ENCODE peak calls at places on chromosome 4, in four cellular contexts. One of them, this sample, is unnamed.

GRCh38 chr4:68797618-68798017 is 18.2 kb upstream of the UGT2B10 start:
- DNase-seq in WTC11: no peak
- DNase-seq in mesothelial cell of epicardium: no peak
- DNase-seq in colonic mucosa: no peak
- DNase-seq in this sample: no peak

GRCh38 chr4:53007024-53007423 is 144.9 kb downstream of the RASL11B start:
- DNase-seq in WTC11: no peak
- DNase-seq in colonic mucosa: no peak
- DNase-seq in mesothelial cell of epicardium: no peak
- DNase-seq in this sample: no peak

GRCh38 chr4:146513548-146513947 is 8.2 kb downstream of the SLC10A7 start:
- DNase-seq in colonic mucosa: no peak
- DNase-seq in mesothelial cell of epicardium: no peak
- DNase-seq in WTC11: no peak
- DNase-seq in this sample: no peak

GRCh38 chr4:89204624-89205023 is 93.3 kb downstream of the TIGD2 start:
- DNase-seq in WTC11: no peak
- DNase-seq in colonic mucosa: no peak
- DNase-seq in mesothelial cell of epicardium: no peak
- DNase-seq in this sample: no peak

GRCh38 chr4:105014242-105015031 is 132.2 kb upstream of the TET2 start:
- DNase-seq in colonic mucosa: no peak
- DNase-seq in WTC11: no peak
- DNase-seq in mesothelial cell of epicardium: no peak
- DNase-seq in this sample: no peak

GRCh38 chr4:177047851-177048174 is 255.1 kb upstream of the VEGFC start:
- DNase-seq in mesothelial cell of epicardium: no peak
- DNase-seq in colonic mucosa: no peak
- DNase-seq in WTC11: no peak
- DNase-seq in this sample: no peak

GRCh38 chr4:127732623-127733199 is 2.5 kb downstream of the SLC25A31 start:
- DNase-seq in colonic mucosa: no peak
- DNase-seq in mesothelial cell of epicardium: no peak
- DNase-seq in WTC11: no peak
- DNase-seq in this sample: no peak

GRCh38 chr4:71210831-71211230 is 128.0 kb upstream of the SLC4A4 start:
- DNase-seq in colonic mucosa: no peak
- DNase-seq in WTC11: no peak
- DNase-seq in mesothelial cell of epicardium: no peak
- DNase-seq in this sample: no peak

GRCh38 chr4:4656977-4657376 is 115.1 kb upstream of the STX18 start:
- DNase-seq in colonic mucosa: no peak
- DNase-seq in mesothelial cell of epicardium: no peak
- DNase-seq in WTC11: no peak
- DNase-seq in this sample: no peak

GRCh38 chr4:7811536-7812190 is 128.0 kb downstream of the AFAP1 start:
- DNase-seq in mesothelial cell of epicardium: no peak
- DNase-seq in colonic mucosa: peak
- DNase-seq in WTC11: no peak
- DNase-seq in this sample: no peak

GRCh38 chr4:29708473-29708872 is 1011.7 kb upstream of the PCDH7 start:
- DNase-seq in WTC11: no peak
- DNase-seq in colonic mucosa: no peak
- DNase-seq in mesothelial cell of epicardium: no peak
- DNase-seq in this sample: no peak

GRCh38 chr4:5041609-5042234 is 9.6 kb upstream of the STK32B start:
- DNase-seq in colonic mucosa: no peak
- DNase-seq in mesothelial cell of epicardium: no peak
- DNase-seq in WTC11: no peak
- DNase-seq in this sample: no peak

GRCh38 chr4:14345356-14345775 is 656.9 kb upstream of the CPEB2 start:
- DNase-seq in WTC11: no peak
- DNase-seq in mesothelial cell of epicardium: no peak
- DNase-seq in colonic mucosa: no peak
- DNase-seq in this sample: no peak

GRCh38 chr4:114281561-114281960 is 302.1 kb upstream of the ARSJ start:
- DNase-seq in mesothelial cell of epicardium: no peak
- DNase-seq in WTC11: no peak
- DNase-seq in colonic mucosa: no peak
- DNase-seq in this sample: no peak

GRCh38 chr4:6509587-6509986 is 37.2 kb upstream of the PPP2R2C start:
- DNase-seq in WTC11: no peak
- DNase-seq in colonic mucosa: no peak
- DNase-seq in mesothelial cell of epicardium: peak
- DNase-seq in this sample: no peak

GRCh38 chr4:184416913-184417734 is 57.2 kb downstream of the IRF2 start:
- DNase-seq in colonic mucosa: no peak
- DNase-seq in WTC11: no peak
- DNase-seq in mesothelial cell of epicardium: no peak
- DNase-seq in this sample: no peak

GRCh38 chr4:79399076-79399475 is 9.0 kb downstream of the GK2 start:
- DNase-seq in mesothelial cell of epicardium: no peak
- DNase-seq in colonic mucosa: no peak
- DNase-seq in WTC11: no peak
- DNase-seq in this sample: no peak

GRCh38 chr4:125940426-125940825 is 625.7 kb downstream of the FAT4 start:
- DNase-seq in colonic mucosa: no peak
- DNase-seq in WTC11: no peak
- DNase-seq in mesothelial cell of epicardium: no peak
- DNase-seq in this sample: no peak

GRCh38 chr4:19575959-19576358 is 675.7 kb upstream of the SLIT2 start:
- DNase-seq in mesothelial cell of epicardium: no peak
- DNase-seq in colonic mucosa: no peak
- DNase-seq in WTC11: no peak
- DNase-seq in this sample: no peak

GRCh38 chr4:55637272-55637820 is 1.2 kb upstream of the NMU start:
- DNase-seq in mesothelial cell of epicardium: no peak
- DNase-seq in colonic mucosa: no peak
- DNase-seq in WTC11: peak
- DNase-seq in this sample: no peak

GRCh38 chr4:140611854-140612253 is 43.1 kb upstream of the UCP1 start:
- DNase-seq in mesothelial cell of epicardium: no peak
- DNase-seq in colonic mucosa: no peak
- DNase-seq in WTC11: no peak
- DNase-seq in this sample: no peak

GRCh38 chr4:8319061-8319460 is 49.5 kb downstream of the HTRA3 start:
- DNase-seq in WTC11: no peak
- DNase-seq in mesothelial cell of epicardium: no peak
- DNase-seq in colonic mucosa: no peak
- DNase-seq in this sample: no peak

GRCh38 chr4:26201119-26201518 is 119.7 kb upstream of the RBPJ start:
- DNase-seq in WTC11: no peak
- DNase-seq in colonic mucosa: no peak
- DNase-seq in mesothelial cell of epicardium: no peak
- DNase-seq in this sample: no peak

GRCh38 chr4:161841759-161842158 is 322.0 kb downstream of the FSTL5 start:
- DNase-seq in colonic mucosa: no peak
- DNase-seq in mesothelial cell of epicardium: no peak
- DNase-seq in WTC11: no peak
- DNase-seq in this sample: no peak

GRCh38 chr4:86934772-86935498 is at the start of gene AFF1:
- DNase-seq in WTC11: peak
- DNase-seq in colonic mucosa: peak
- DNase-seq in mesothelial cell of epicardium: peak
- DNase-seq in this sample: peak
- TF ChIP-seq CTCF in WTC11: no peak
- TF ChIP-seq CTCF in colonic mucosa: peak
- TF ChIP-seq CTCF in mesothelial cell of epicardium: no peak
- TF ChIP-seq CTCF in this sample: no peak

GRCh38 chr4:151865327-151865726 is 104.5 kb upstream of the GATB start:
- DNase-seq in mesothelial cell of epicardium: no peak
- DNase-seq in WTC11: no peak
- DNase-seq in colonic mucosa: peak
- DNase-seq in this sample: no peak

GRCh38 chr4:151862766-151863165 is 102.0 kb upstream of the GATB start:
- DNase-seq in WTC11: no peak
- DNase-seq in mesothelial cell of epicardium: no peak
- DNase-seq in colonic mucosa: no peak
- DNase-seq in this sample: no peak

GRCh38 chr4:151865744-151866143 is 104.9 kb upstream of the GATB start:
- DNase-seq in colonic mucosa: no peak
- DNase-seq in mesothelial cell of epicardium: no peak
- DNase-seq in WTC11: no peak
- DNase-seq in this sample: no peak

GRCh38 chr4:151866266-151866918 is 105.6 kb upstream of the GATB start:
- DNase-seq in colonic mucosa: no peak
- DNase-seq in WTC11: no peak
- DNase-seq in mesothelial cell of epicardium: no peak
- DNase-seq in this sample: no peak

GRCh38 chr4:151864068-151864467 is 103.3 kb upstream of the GATB start:
- DNase-seq in WTC11: no peak
- DNase-seq in colonic mucosa: no peak
- DNase-seq in mesothelial cell of epicardium: no peak
- DNase-seq in this sample: no peak
- TF ChIP-seq CTCF in WTC11: no peak
- TF ChIP-seq CTCF in colonic mucosa: no peak
- TF ChIP-seq CTCF in mesothelial cell of epicardium: no peak
- TF ChIP-seq CTCF in this sample: no peak

GRCh38 chr4:15681372-15682339 is at the start of gene FAM200B:
- DNase-seq in colonic mucosa: peak
- DNase-seq in mesothelial cell of epicardium: peak
- DNase-seq in WTC11: peak
- DNase-seq in this sample: peak
- TF ChIP-seq CTCF in colonic mucosa: no peak
- TF ChIP-seq CTCF in mesothelial cell of epicardium: no peak
- TF ChIP-seq CTCF in WTC11: no peak
- TF ChIP-seq CTCF in this sample: no peak

GRCh38 chr4:687975-688694 is 816 bp downstream of the SLC49A3 start:
- DNase-seq in mesothelial cell of epicardium: no peak
- DNase-seq in WTC11: peak
- DNase-seq in colonic mucosa: no peak
- DNase-seq in this sample: no peak

GRCh38 chr4:688695-689497 is at the start of gene SLC49A3:
- DNase-seq in colonic mucosa: no peak
- DNase-seq in WTC11: peak
- DNase-seq in mesothelial cell of epicardium: no peak
- DNase-seq in this sample: no peak

GRCh38 chr4:686371-687040 is 2.4 kb downstream of the SLC49A3 start:
- DNase-seq in WTC11: no peak
- DNase-seq in colonic mucosa: no peak
- DNase-seq in mesothelial cell of epicardium: no peak
- DNase-seq in this sample: no peak

GRCh38 chr4:687048-687974 is 1.6 kb downstream of the SLC49A3 start:
- DNase-seq in mesothelial cell of epicardium: no peak
- DNase-seq in colonic mucosa: peak
- DNase-seq in WTC11: no peak
- DNase-seq in this sample: peak

GRCh38 chr4:689498-690122 is 659 bp upstream of the SLC49A3 start:
- DNase-seq in colonic mucosa: no peak
- DNase-seq in mesothelial cell of epicardium: no peak
- DNase-seq in WTC11: no peak
- DNase-seq in this sample: no peak
- TF ChIP-seq CTCF in colonic mucosa: no peak
- TF ChIP-seq CTCF in mesothelial cell of epicardium: no peak
- TF ChIP-seq CTCF in WTC11: no peak
- TF ChIP-seq CTCF in this sample: no peak

GRCh38 chr4:112767386-112767785 is 130.4 kb downstream of the LARP7 start:
- DNase-seq in mesothelial cell of epicardium: no peak
- DNase-seq in colonic mucosa: no peak
- DNase-seq in WTC11: no peak
- DNase-seq in this sample: no peak

GRCh38 chr4:112770111-112770510 is 133.2 kb downstream of the LARP7 start:
- DNase-seq in colonic mucosa: no peak
- DNase-seq in WTC11: no peak
- DNase-seq in mesothelial cell of epicardium: no peak
- DNase-seq in this sample: no peak

GRCh38 chr4:112765317-112765989 is 128.5 kb downstream of the LARP7 start:
- DNase-seq in WTC11: no peak
- DNase-seq in mesothelial cell of epicardium: no peak
- DNase-seq in colonic mucosa: no peak
- DNase-seq in this sample: no peak

DNA sequence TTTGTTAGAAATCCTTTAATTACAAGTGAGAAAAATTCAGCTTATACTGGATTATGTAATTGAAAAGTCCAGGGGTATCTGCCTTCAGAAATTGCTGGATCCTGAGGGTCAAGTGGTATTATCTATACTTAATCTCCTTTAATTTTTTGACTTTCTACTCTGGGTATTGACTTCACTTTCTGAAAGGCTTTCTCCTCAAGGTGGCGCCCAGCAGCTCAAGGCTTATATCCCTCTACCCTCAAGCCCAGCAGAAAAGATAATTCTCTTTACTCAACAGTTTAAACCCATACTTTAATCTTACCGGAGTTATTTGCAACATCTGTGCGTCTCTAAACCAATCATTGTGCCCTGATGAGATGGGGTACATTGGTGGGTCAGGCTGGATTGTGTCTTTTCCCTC is 129.5 kb downstream of the LARP7 start:
- DNase-seq in colonic mucosa: no peak
- DNase-seq in WTC11: peak
- DNase-seq in mesothelial cell of epicardium: no peak
- DNase-seq in this sample: no peak
- TF ChIP-seq CTCF in colonic mucosa: no peak
- TF ChIP-seq CTCF in WTC11: no peak
- TF ChIP-seq CTCF in mesothelial cell of epicardium: no peak
- TF ChIP-seq CTCF in this sample: no peak